ENCODE peak calls at places on chromosome 5, in eight cellular contexts. T, R, K, G, P, A, L and Q are unnamed samples.

GRCh38 chr5:139664727-139665351 is 16.7 kb downstream of the CXXC5 start:
- DNase-seq in T (no peak), P (no peak), K (no peak), G (no peak), R (no peak), A (no peak), L (no peak), Q (no peak)

GRCh38 chr5:149355688-149356087 is 2.2 kb upstream of the PCYOX1L start:
- DNase-seq in T (no peak), A (no peak), L (no peak), R (no peak), K (no peak), P (no peak), G (no peak), Q (peak)

GRCh38 chr5:67004730-67005350 is 191.8 kb downstream of the CD180 start:
- DNase-seq in T (peak), A (peak), K (no peak), P (no peak), R (no peak), G (no peak), L (no peak), Q (no peak)

GRCh38 chr5:180804129-180804601 is 1.6 kb upstream of the MGAT1 start:
- DNase-seq in G (no peak), R (no peak), P (no peak), A (no peak), L (no peak), T (no peak), K (no peak), Q (peak)

GRCh38 chr5:11494340-11494739 is 409.9 kb downstream of the CTNND2 start:
- DNase-seq in P (no peak), T (no peak), R (peak), K (no peak), A (no peak), L (no peak), G (no peak), Q (no peak)

GRCh38 chr5:31692561-31693221 is 53.8 kb downstream of the PDZD2 start:
- DNase-seq in K (no peak), A (no peak), T (no peak), R (no peak), L (no peak), P (no peak), G (no peak), Q (no peak)

GRCh38 chr5:147576646-147577535 is 67.0 kb upstream of the DPYSL3 start:
- DNase-seq in K (no peak), A (peak), R (peak), P (no peak), G (no peak), T (peak), L (no peak), Q (peak)

GRCh38 chr5:172860520-172861443 is 26.7 kb downstream of the ERGIC1 start:
- DNase-seq in P (no peak), T (no peak), K (no peak), G (peak), A (no peak), L (no peak), R (no peak), Q (no peak)

GRCh38 chr5:91357806-91358205 is 25.3 kb downstream of the ARRDC3 start:
- DNase-seq in P (no peak), L (no peak), G (peak), T (no peak), A (no peak), R (no peak), K (no peak), Q (no peak)

GRCh38 chr5:80963966-80964481 is 3.9 kb downstream of the RASGRF2 start:
- DNase-seq in L (no peak), R (peak), P (no peak), G (no peak), T (no peak), A (no peak), K (no peak), Q (no peak)

GRCh38 chr5:76591366-76591765 is 31.8 kb downstream of the F2RL2 start:
- DNase-seq in A (no peak), P (no peak), R (no peak), L (no peak), K (no peak), G (no peak), T (no peak), Q (no peak)

GRCh38 chr5:14869286-14870164 is 2.1 kb downstream of the ANKH start:
- DNase-seq in G (no peak), T (no peak), K (no peak), P (no peak), R (no peak), A (no peak), L (no peak), Q (no peak)

GRCh38 chr5:22889714-22890113 is 36.6 kb upstream of the CDH12 start:
- DNase-seq in G (no peak), K (no peak), R (peak), P (no peak), A (no peak), L (no peak), T (peak), Q (no peak)

GRCh38 chr5:6837519-6838110 is 124.4 kb downstream of the TENT4A start:
- DNase-seq in T (peak), K (no peak), R (peak), L (no peak), P (no peak), A (no peak), G (no peak), Q (no peak)

GRCh38 chr5:57598756-57599155 is 116.1 kb upstream of the ACTBL2 start:
- DNase-seq in T (no peak), P (no peak), G (peak), R (no peak), A (no peak), L (no peak), K (peak), Q (no peak)

GRCh38 chr5:147397616-147398015 is 112.3 kb downstream of the DPYSL3 start:
- DNase-seq in T (peak), G (no peak), K (no peak), P (no peak), R (peak), A (peak), L (no peak), Q (no peak)

GRCh38 chr5:9582406-9582805 is 36.5 kb upstream of the SEMA5A start:
- DNase-seq in A (no peak), G (no peak), L (no peak), R (no peak), K (no peak), P (no peak), T (no peak), Q (no peak)

GRCh38 chr5:154757647-154758406 is 2.6 kb downstream of the LARP1 start:
- DNase-seq in A (no peak), T (no peak), G (peak), R (no peak), P (no peak), K (no peak), L (no peak), Q (no peak)

GRCh38 chr5:115330868-115331267 is 34.4 kb upstream of the CCDC112 start:
- DNase-seq in R (no peak), T (no peak), L (no peak), K (no peak), P (no peak), A (no peak), G (no peak), Q (no peak)

GRCh38 chr5:146007973-146008372 is 71.6 kb downstream of the SH3RF2 start:
- DNase-seq in A (no peak), G (no peak), P (no peak), L (no peak), T (no peak), R (no peak), K (no peak), Q (no peak)

GRCh38 chr5:56900395-56900794 is 9.0 kb upstream of the SETD9 start:
- DNase-seq in G (no peak), K (no peak), P (no peak), A (no peak), R (no peak), T (no peak), L (no peak), Q (no peak)

GRCh38 chr5:131998431-131999040 is 12.9 kb downstream of the ACSL6 start:
- DNase-seq in L (no peak), T (no peak), R (no peak), K (no peak), P (no peak), G (no peak), A (no peak), Q (no peak)

GRCh38 chr5:138110266-138110963 is 26.6 kb downstream of the WNT8A start:
- DNase-seq in P (no peak), T (peak), R (no peak), G (no peak), A (no peak), L (peak), K (no peak), Q (no peak)

GRCh38 chr5:117590944-117591343 is 1016.3 kb upstream of the SEMA6A start:
- DNase-seq in P (no peak), G (no peak), K (peak), R (peak), A (no peak), L (no peak), T (peak), Q (peak)

GRCh38 chr5:73663161-73663859 is 37.3 kb downstream of the ARHGEF28 start:
- DNase-seq in P (no peak), L (no peak), G (no peak), T (no peak), A (no peak), K (no peak), R (no peak), Q (no peak)

GRCh38 chr5:9201011-9201410 is 344.9 kb downstream of the SEMA5A start:
- DNase-seq in R (no peak), G (no peak), T (no peak), A (no peak), P (no peak), K (no peak), L (no peak), Q (no peak)

GRCh38 chr5:10703676-10704075 is 57.4 kb downstream of the DAP start:
- DNase-seq in R (no peak), P (no peak), A (no peak), T (no peak), G (peak), K (no peak), L (no peak), Q (no peak)

GRCh38 chr5:172936441-172936840 is 22.8 kb upstream of the RPL26L1 start:
- DNase-seq in P (no peak), R (no peak), G (no peak), K (no peak), T (no peak), L (no peak), A (no peak), Q (no peak)

GRCh38 chr5:157820593-157821252 is 38.2 kb downstream of the CLINT1 start:
- DNase-seq in G (no peak), L (peak), P (no peak), A (no peak), K (peak), R (peak), T (peak), Q (peak)

GRCh38 chr5:172175263-172175719 is 12.7 kb downstream of the STK10 start:
- DNase-seq in R (peak), G (no peak), T (no peak), A (no peak), P (peak), K (no peak), L (no peak), Q (peak)

GRCh38 chr5:1208743-1209551 is 7.6 kb downstream of the SLC6A19 start:
- DNase-seq in P (no peak), G (no peak), T (no peak), L (peak), K (no peak), R (no peak), A (no peak), Q (no peak)

GRCh38 chr5:112757468-112758208 is 20.0 kb downstream of the APC start:
- DNase-seq in P (peak), K (peak), L (peak), G (peak), R (peak), A (no peak), T (peak), Q (peak)

GRCh38 chr5:157143127-157143959 is 678 bp upstream of the MED7 start:
- DNase-seq in G (no peak), R (peak), L (no peak), A (no peak), P (no peak), K (no peak), T (peak), Q (peak)

DNA sequence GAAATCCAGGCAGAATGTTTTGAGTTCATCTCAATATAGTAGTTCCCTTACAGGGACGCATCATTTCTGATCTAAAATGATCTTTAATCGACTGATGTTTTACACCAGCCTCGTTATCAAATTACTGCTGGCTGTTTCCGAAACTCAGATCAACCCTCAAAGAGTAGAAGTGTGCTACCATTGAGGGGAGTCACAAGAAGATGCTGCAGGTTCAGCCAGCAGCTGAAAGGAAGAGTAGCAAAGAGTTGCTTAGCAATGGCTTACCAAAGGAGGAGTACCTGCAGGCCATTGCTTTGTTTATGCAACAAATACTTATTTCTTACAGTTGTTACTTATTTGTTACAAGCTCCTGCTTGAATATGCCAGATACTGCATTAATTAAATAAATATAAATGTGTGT is 144.1 kb downstream of the EBF1 start:
- DNase-seq in P (no peak), T (no peak), G (no peak), R (peak), K (no peak), A (no peak), L (no peak), Q (no peak)
- H3K4me2 ChIP-seq in P (peak), T (no peak), G (no peak), R (peak), K (no peak), A (no peak), L (no peak), Q (no peak)

GRCh38 chr5:27377626-27378025 is 339.2 kb upstream of the CDH9 start:
- DNase-seq in A (no peak), T (peak), R (no peak), K (no peak), L (no peak), G (no peak), P (no peak), Q (no peak)
- H3K4me2 ChIP-seq in A (no peak), T (no peak), R (no peak), K (no peak), L (no peak), G (no peak), P (no peak), Q (no peak)

GRCh38 chr5:179114756-179115155 is 54.6 kb downstream of the ZNF354C start:
- DNase-seq in P (no peak), A (no peak), K (no peak), T (no peak), L (no peak), G (no peak), R (no peak), Q (no peak)

GRCh38 chr5:179113945-179114641 is 53.9 kb downstream of the ZNF354C start:
- DNase-seq in P (no peak), R (no peak), A (no peak), L (no peak), T (no peak), K (no peak), G (no peak), Q (no peak)

GRCh38 chr5:179111267-179112207 is 51.4 kb downstream of the ZNF354C start:
- DNase-seq in T (no peak), P (no peak), R (no peak), A (no peak), K (no peak), G (no peak), L (no peak), Q (no peak)

GRCh38 chr5:179112469-179113142 is 52.4 kb downstream of the ZNF354C start:
- DNase-seq in K (no peak), P (no peak), L (no peak), R (no peak), A (no peak), G (no peak), T (no peak), Q (no peak)

DNA sequence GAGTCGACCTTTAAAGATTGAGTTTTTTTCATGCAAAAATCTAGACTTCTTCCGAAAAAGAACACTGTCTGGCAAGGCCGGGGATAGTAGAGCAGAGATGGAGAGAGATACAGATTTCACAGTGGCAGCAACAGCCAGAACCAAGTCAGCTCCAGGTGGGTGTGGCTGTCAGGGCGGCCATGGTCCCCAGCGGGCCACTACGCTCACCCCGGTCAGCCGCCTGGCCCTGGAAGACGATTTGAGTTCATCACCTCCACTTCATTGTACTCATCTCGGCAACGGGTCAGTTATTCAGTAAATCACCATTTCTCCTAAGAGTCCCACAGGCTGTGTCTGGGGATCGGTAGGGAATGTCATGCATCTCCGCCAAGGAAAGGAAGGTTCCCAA is 53.0 kb downstream of the ZNF354C start:
- DNase-seq in R (no peak), T (no peak), K (no peak), A (no peak), L (no peak), G (no peak), P (no peak), Q (no peak)
- H3K4me2 ChIP-seq in R (no peak), T (no peak), K (no peak), A (no peak), L (no peak), G (no peak), P (no peak), Q (no peak)

GRCh38 chr5:168740821-168741213 is 161.6 kb upstream of the PANK3 start:
- DNase-seq in T (no peak), P (no peak), L (no peak), R (no peak), G (no peak), A (no peak), K (no peak), Q (no peak)
- H3K4me2 ChIP-seq in T (no peak), P (no peak), L (no peak), R (no peak), G (no peak), A (no peak), K (no peak), Q (no peak)

GRCh38 chr5:142874537-142874936 is 104.4 kb downstream of the ARHGAP26 start:
- DNase-seq in L (no peak), R (no peak), K (no peak), T (no peak), P (no peak), G (peak), A (no peak), Q (no peak)
- H3K4me2 ChIP-seq in L (no peak), R (no peak), K (peak), T (no peak), P (no peak), G (peak), A (no peak), Q (no peak)